ENCODE peak calls at places on chromosomes 4 and X, in seven cellular contexts. N is GM04504; C is NCI-H345; O is AG09319; H is stimulated activated CD8-positive, alpha-beta memory T cell treated with anti-CD3 and anti-CD28 coated beads, Interleukin-15, amount 100 ng/mL, for 4 hours; Z is stimulated activated CD4-positive, alpha-beta T cell treated with anti-CD3 and anti-CD28 coated beads, Interleukin-12 subunit alpha, Interleukin-12 subunit beta, amount 100 ng/mL, for 24 hours; X is activated CD4-positive, alpha-beta T cell treated with anti-CD3 and anti-CD28 coated beads, Interleukin-2, amount 10 ng/mL, durations not matched to agents 7 days and 5 days. R is an unnamed sample.

GRCh38 chrX:20529711-20530110 is 263.0 kb upstream of the RPS6KA3 start:
- DNase-seq in C (no peak), H (no peak), N (no peak), Z (no peak), X (no peak), O (no peak), R (no peak)

GRCh38 chrX:51891821-51892551 is 1.4 kb upstream of the MAGED1 start:
- DNase-seq in O (peak; percentile 84), X (no peak), N (peak; percentile 80), H (no peak), C (peak; percentile 43), Z (no peak), R (no peak)

GRCh38 chr4:27011401-27011800 is 150.8 kb downstream of the STIM2 start:
- DNase-seq in Z (no peak), H (no peak), N (no peak), O (no peak), X (no peak), C (no peak), R (peak; percentile 69)

GRCh38 chrX:69073241-69073640 is 92.0 kb downstream of the PJA1 start:
- DNase-seq in O (no peak), X (no peak), C (no peak), H (no peak), N (no peak), Z (no peak), R (no peak)

GRCh38 chr4:81030061-81030616 is 369 bp upstream of the BMP3 start:
- DNase-seq in Z (no peak), N (no peak), C (peak; percentile 9), O (no peak), H (no peak), X (no peak), R (no peak)

GRCh38 chrX:1354036-1355019 is 17.7 kb downstream of the IL3RA start:
- DNase-seq in H (no peak), O (no peak), C (no peak), N (no peak), Z (no peak), X (no peak), R (no peak)

GRCh38 chr4:1418494-1419285 is 12.4 kb upstream of the NKX1-1 start:
- DNase-seq in Z (no peak), X (no peak), N (no peak), O (no peak), H (no peak), C (no peak), R (no peak)

GRCh38 chr4:31467781-31468180 is 747.6 kb downstream of the PCDH7 start:
- DNase-seq in O (peak; percentile 7), H (no peak), Z (no peak), N (peak; percentile 53), C (no peak), X (no peak), R (no peak)

GRCh38 chr4:162274354-162274753 is 110.6 kb upstream of the FSTL5 start:
- DNase-seq in N (no peak), Z (no peak), C (no peak), H (no peak), X (no peak), O (no peak), R (peak; percentile 18)